ENCODE peak calls at places on chromosomes 16 and 17, in seven cellular contexts. G is astrocyte of the cerebellum, L is A549, C is aorta, R is SHP77, K is iris pigment epithelial cell, I is caudate nucleus. M is an unnamed sample.

GRCh38 chr16:11495066-11495407 is 91.7 kb downstream of the LITAF start:
- DNase-seq in I (no peak), G (no peak), K (no peak), L (no peak), C (no peak), R (no peak), M (no peak)

GRCh38 chr17:64491034-64491860 is 5.6 kb downstream of the POLG2 start:
- DNase-seq in I (no peak), K (peak), G (no peak), C (no peak), R (no peak), L (peak), M (peak)

GRCh38 chr16:57530531-57531252 is 5.7 kb downstream of the CCDC102A start:
- DNase-seq in G (no peak), R (no peak), K (no peak), I (no peak), L (no peak), C (peak), M (peak)

GRCh38 chr16:69338557-69339288 is 641 bp downstream of the COG8 start:
- DNase-seq in L (no peak), K (no peak), I (no peak), G (no peak), R (no peak), C (peak), M (no peak)

GRCh38 chr17:49315974-49316570 is 46.0 kb downstream of the ZNF652 start:
- DNase-seq in L (no peak), C (no peak), K (no peak), I (no peak), R (no peak), G (no peak), M (peak)

GRCh38 chr16:31484491-31485171 is 1.7 kb downstream of the SLC5A2 start:
- DNase-seq in G (no peak), C (no peak), L (peak), I (no peak), K (no peak), R (no peak), M (no peak)

GRCh38 chr17:29569245-29569950 is 897 bp downstream of the TP53I13 start:
- DNase-seq in R (no peak), K (no peak), G (no peak), L (no peak), I (no peak), C (peak), M (peak)

GRCh38 chr17:39754958-39755549 is 17.3 kb downstream of the GRB7 start:
- DNase-seq in K (no peak), G (no peak), L (no peak), I (no peak), R (no peak), C (no peak), M (peak)

GRCh38 chr16:81697321-81697885 is 81.7 kb upstream of the PLCG2 start:
- DNase-seq in G (no peak), K (peak), C (peak), I (no peak), R (no peak), L (peak), M (peak)

GRCh38 chr17:16293918-16294317 is 59.4 kb downstream of the CENPV start:
- DNase-seq in C (no peak), L (no peak), K (no peak), G (no peak), R (no peak), I (no peak), M (no peak)

GRCh38 chr16:82384017-82384416 is 214.0 kb upstream of the MPHOSPH6 start:
- DNase-seq in R (no peak), L (no peak), I (no peak), K (no peak), G (no peak), C (no peak), M (no peak)

GRCh38 chr17:2337152-2337810 is at the start of gene SGSM2:
- DNase-seq in G (no peak), R (peak), L (peak), I (peak), C (peak), K (peak), M (peak)

GRCh38 chr17:44794699-44795413 is 35.2 kb downstream of the GJC1 start:
- DNase-seq in R (no peak), K (peak), G (no peak), I (no peak), L (peak), C (no peak), M (peak)

GRCh38 chr17:11880714-11881113 is 116.6 kb downstream of the ZNF18 start:
- DNase-seq in G (peak), R (peak), I (no peak), C (no peak), L (peak), K (peak), M (no peak)

GRCh38 chr16:48537275-48537674 is 72.7 kb downstream of the N4BP1 start:
- DNase-seq in C (no peak), G (no peak), I (no peak), L (no peak), K (no peak), R (no peak), M (no peak)

GRCh38 chr16:4371481-4372314 is at the start of gene VASN:
- DNase-seq in C (peak), L (peak), R (no peak), I (peak), K (peak), G (peak), M (peak)

GRCh38 chr16:49756971-49757743 is 98.8 kb downstream of the ZNF423 start:
- DNase-seq in C (no peak), L (no peak), K (peak), R (no peak), G (peak), I (no peak), M (no peak)

GRCh38 chr16:48608452-48608851 is 1.5 kb downstream of the N4BP1 start:
- DNase-seq in G (no peak), R (no peak), K (no peak), C (no peak), L (no peak), I (no peak), M (peak)

GRCh38 chr17:32267690-32268205 is 2.1 kb downstream of the RHBDL3 start:
- DNase-seq in L (no peak), K (no peak), G (no peak), R (no peak), C (no peak), I (peak), M (peak)

GRCh38 chr17:61395983-61396585 is 3.6 kb upstream of the TBX2 start:
- DNase-seq in K (no peak), I (no peak), L (no peak), G (no peak), R (no peak), C (no peak), M (no peak)

GRCh38 chr17:15392326-15392739 is 50.9 kb upstream of the TEKT3 start:
- DNase-seq in L (peak), I (no peak), K (peak), G (peak), C (no peak), R (no peak), M (peak)

GRCh38 chr17:57949649-57950048 is 5.6 kb downstream of the CUEDC1 start:
- DNase-seq in R (no peak), G (no peak), K (no peak), C (peak), L (peak), I (no peak), M (peak)

GRCh38 chr16:711548-712320 is 3.2 kb upstream of the METRN start:
- DNase-seq in K (peak), G (no peak), I (peak), L (peak), R (no peak), C (peak), M (peak)

GRCh38 chr17:61399131-61400057 is at the start of gene TBX2:
- DNase-seq in G (no peak), I (no peak), C (peak), R (no peak), K (peak), L (peak), M (peak)

GRCh38 chr17:8964801-8965393 is 610 bp downstream of the PIK3R5 start:
- DNase-seq in G (no peak), C (no peak), K (no peak), L (no peak), R (no peak), I (no peak), M (no peak)

GRCh38 chr16:12340151-12340733 is 363.7 kb downstream of the SNX29 start:
- DNase-seq in R (no peak), G (no peak), L (peak), C (no peak), I (no peak), K (peak), M (peak)

GRCh38 chr16:4172070-4172469 is 55.8 kb upstream of the ADCY9 start:
- DNase-seq in K (peak), L (no peak), R (no peak), I (no peak), G (no peak), C (no peak), M (peak)

GRCh38 chr17:17443173-17443572 is 33.6 kb upstream of the MED9 start:
- DNase-seq in L (no peak), C (no peak), G (no peak), I (no peak), K (peak), R (no peak), M (no peak)

GRCh38 chr16:28101533-28101890 is 38.0 kb upstream of the GSG1L start:
- DNase-seq in L (no peak), G (no peak), R (no peak), K (no peak), I (no peak), C (peak), M (no peak)

GRCh38 chr17:4179071-4179470 is 36.1 kb downstream of the CYB5D2 start:
- DNase-seq in G (no peak), K (peak), R (no peak), I (no peak), C (peak), L (no peak), M (peak)

GRCh38 chr16:88303890-88304819 is 78.6 kb upstream of the ZNF469 start:
- DNase-seq in C (peak), L (no peak), I (no peak), K (peak), G (peak), R (no peak), M (peak)

GRCh38 chr16:18068477-18068876 is 268.1 kb downstream of the NPIPA8 start:
- DNase-seq in L (no peak), K (no peak), G (no peak), I (no peak), C (no peak), R (no peak), M (no peak)